ENCODE peak calls at places on chromosomes 13 and 19, in eight cellular contexts. D is RWPE1; W is tibial nerve; J is IMR-90; Y is CD4-positive, alpha-beta T cell; V is BJ; I is HFFc6; G is AG04449. E is an unnamed sample.

GRCh38 chr13:82758056-82758455 is 1124.2 kb downstream of the SLITRK1 start:
- DNase-seq in D (peak), W (no peak), J (peak), Y (no peak), V (no peak), I (no peak), G (no peak), E (peak)

GRCh38 chr19:6041071-6041470 is 63.1 kb upstream of the RANBP3 start:
- DNase-seq in D (no peak), W (no peak), J (no peak), Y (no peak), V (no peak), I (no peak), G (no peak), E (no peak)

GRCh38 chr13:66405908-66406802 is 824.0 kb downstream of the PCDH9 start:
- DNase-seq in D (peak), W (no peak), J (peak), Y (no peak), V (peak), I (peak), G (peak), E (no peak)

GRCh38 chr13:96053003-96053703 is at the start of gene UGGT2:
- DNase-seq in D (peak), W (peak), J (peak), Y (no peak), V (peak), I (peak), G (peak), E (peak)

GRCh38 chr19:39372047-39372802 is 18.7 kb downstream of the PAF1 start:
- DNase-seq in D (no peak), W (peak), J (peak), Y (no peak), V (peak), I (peak), G (peak), E (no peak)

GRCh38 chr19:52659013-52659412 is 20.9 kb upstream of the ZNF83 start:
- DNase-seq in D (no peak), W (no peak), J (no peak), Y (no peak), V (no peak), I (no peak), G (no peak), E (no peak)

GRCh38 chr13:99647593-99647980 is 146.3 kb downstream of the TM9SF2 start:
- DNase-seq in D (no peak), W (no peak), J (no peak), Y (no peak), V (no peak), I (no peak), G (no peak), E (no peak)

GRCh38 chr13:38766799-38767198 is 79.9 kb downstream of the FREM2 start:
- DNase-seq in D (no peak), W (no peak), J (no peak), Y (no peak), V (no peak), I (no peak), G (no peak), E (no peak)

GRCh38 chr13:29878101-29878500 is 27.7 kb upstream of the UBL3 start:
- DNase-seq in D (no peak), W (no peak), J (peak), Y (no peak), V (no peak), I (no peak), G (no peak), E (no peak)

GRCh38 chr13:32731576-32731975 is 145.3 kb downstream of the PDS5B start:
- DNase-seq in D (peak), W (no peak), J (peak), Y (no peak), V (no peak), I (peak), G (no peak), E (no peak)

GRCh38 chr19:34559045-34559444 is 77.5 kb downstream of the WTIP start:
- DNase-seq in D (no peak), W (no peak), J (no peak), Y (no peak), V (no peak), I (no peak), G (no peak), E (no peak)

GRCh38 chr19:14048439-14049153 is 13.3 kb downstream of the PALM3 start:
- DNase-seq in D (peak), W (no peak), J (no peak), Y (peak), V (no peak), I (peak), G (no peak), E (peak)

GRCh38 chr13:113143466-113144254 is 14.8 kb upstream of the PROZ start:
- DNase-seq in D (no peak), W (no peak), J (no peak), Y (no peak), V (no peak), I (no peak), G (no peak), E (no peak)

GRCh38 chr13:95355491-95355890 is 54.2 kb upstream of the ABCC4 start:
- DNase-seq in D (no peak), W (no peak), J (peak), Y (no peak), V (peak), I (peak), G (peak), E (no peak)

GRCh38 chr13:112928958-112929777 is 39.8 kb upstream of the MCF2L start:
- DNase-seq in D (no peak), W (no peak), J (peak), Y (no peak), V (no peak), I (no peak), G (no peak), E (no peak)

GRCh38 chr19:4722671-4723464 is 774 bp downstream of the DPP9 start:
- DNase-seq in D (peak), W (no peak), J (peak), Y (peak), V (no peak), I (no peak), G (peak), E (peak)

GRCh38 chr19:11345122-11345752 is 831 bp downstream of the TMEM205 start:
- DNase-seq in D (no peak), W (no peak), J (no peak), Y (no peak), V (no peak), I (no peak), G (no peak), E (no peak)

GRCh38 chr13:98751397-98752110 is 918 bp downstream of the SLC15A1 start:
- DNase-seq in D (no peak), W (no peak), J (peak), Y (no peak), V (no peak), I (peak), G (no peak), E (no peak)

GRCh38 chr19:17873661-17874422 is 2.1 kb downstream of the SLC5A5 start:
- DNase-seq in D (peak), W (no peak), J (no peak), Y (peak), V (no peak), I (no peak), G (no peak), E (peak)

GRCh38 chr19:7871280-7871529 is 3.0 kb downstream of the PRR36 start:
- DNase-seq in D (peak), W (no peak), J (no peak), Y (no peak), V (no peak), I (no peak), G (no peak), E (peak)

GRCh38 chr13:73411067-73411809 is 352.4 kb downstream of the KLF5 start:
- DNase-seq in D (no peak), W (no peak), J (peak), Y (no peak), V (no peak), I (peak), G (no peak), E (no peak)

GRCh38 chr19:55486043-55486970 is 1.3 kb downstream of the NAT14 start:
- DNase-seq in D (no peak), W (no peak), J (no peak), Y (no peak), V (no peak), I (no peak), G (no peak), E (no peak)

GRCh38 chr19:36081385-36081784 is 26.7 kb downstream of the WDR62 start:
- DNase-seq in D (no peak), W (no peak), J (peak), Y (no peak), V (no peak), I (no peak), G (no peak), E (no peak)

GRCh38 chr13:32314968-32315254 is 252 bp downstream of the ZAR1L start:
- DNase-seq in D (peak), W (no peak), J (peak), Y (peak), V (no peak), I (peak), G (no peak), E (peak)

GRCh38 chr19:33676999-33677665 is 55.4 kb downstream of the CHST8 start:
- DNase-seq in D (no peak), W (no peak), J (no peak), Y (no peak), V (no peak), I (no peak), G (no peak), E (no peak)

GRCh38 chr19:13505761-13506549 is at the start of gene CACNA1A:
- DNase-seq in D (no peak), W (no peak), J (peak), Y (no peak), V (no peak), I (no peak), G (no peak), E (no peak)

GRCh38 chr13:52787212-52787611 is 47.6 kb upstream of the CNMD start:
- DNase-seq in D (no peak), W (no peak), J (no peak), Y (no peak), V (no peak), I (no peak), G (no peak), E (no peak)

GRCh38 chr19:48487944-48488343 is 18.8 kb downstream of the CYTH2 start:
- DNase-seq in D (peak), W (no peak), J (peak), Y (no peak), V (no peak), I (peak), G (peak), E (no peak)

GRCh38 chr19:17539288-17540117 is 15.9 kb upstream of the COLGALT1 start:
- DNase-seq in D (peak), W (peak), J (peak), Y (peak), V (peak), I (peak), G (no peak), E (peak)

GRCh38 chr19:58296086-58296485 is 9.1 kb upstream of the ERVK3-1 start:
- DNase-seq in D (no peak), W (no peak), J (no peak), Y (no peak), V (no peak), I (no peak), G (no peak), E (no peak)

GRCh38 chr13:44197791-44198770 is 175.5 kb upstream of the SERP2 start:
- DNase-seq in D (no peak), W (no peak), J (peak), Y (no peak), V (no peak), I (no peak), G (no peak), E (peak)

GRCh38 chr19:55199620-55200204 is 9.6 kb downstream of the PTPRH start:
- DNase-seq in D (no peak), W (no peak), J (no peak), Y (no peak), V (no peak), I (no peak), G (no peak), E (no peak)

GRCh38 chr19:40416918-40417713 is 3.9 kb upstream of the PRX start:
- DNase-seq in D (no peak), W (peak), J (peak), Y (no peak), V (no peak), I (no peak), G (no peak), E (peak)

GRCh38 chr19:18239303-18239702 is 13.1 kb upstream of the PDE4C start:
- DNase-seq in D (no peak), W (no peak), J (no peak), Y (no peak), V (no peak), I (no peak), G (no peak), E (no peak)

DNA sequence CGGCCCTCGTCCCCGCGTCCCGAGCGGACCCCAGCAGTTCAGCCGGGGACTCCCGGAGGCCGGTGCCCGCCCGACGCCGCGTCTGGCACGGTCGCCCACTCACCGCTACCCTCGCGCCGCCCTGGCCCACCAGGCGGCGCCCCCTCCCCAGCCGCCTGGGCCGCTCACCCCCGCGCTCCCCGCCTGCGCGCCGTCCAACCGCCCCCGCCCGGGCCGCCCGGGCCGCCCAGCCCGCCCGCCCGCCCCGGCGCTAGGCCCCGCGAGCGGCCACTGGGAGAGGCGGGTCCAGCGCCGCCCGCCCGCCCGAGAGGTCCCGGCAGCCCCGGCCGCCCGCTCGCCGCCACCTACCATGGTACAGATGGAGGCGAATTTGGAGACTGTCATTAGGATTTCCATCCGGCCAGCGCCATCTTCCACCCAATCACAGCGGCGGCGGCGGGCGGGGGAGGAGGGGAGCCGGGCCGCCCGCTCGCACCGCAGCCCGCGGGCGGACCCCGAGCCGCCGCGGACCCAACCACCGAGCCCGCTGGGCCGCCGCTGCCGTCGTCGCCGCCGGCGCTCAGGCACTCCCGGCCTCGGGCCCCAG is at the start of gene USP12:
- DNase-seq in D (no peak), W (no peak), J (peak), Y (peak), V (no peak), I (no peak), G (no peak), E (peak)
- TF ChIP-seq CTCF in D (no peak), W (no peak), J (peak), Y (no peak), V (no peak), I (no peak), G (peak), E (peak)

GRCh38 chr19:23440207-23440606 is 44.9 kb upstream of the ZNF91 start:
- DNase-seq in D (no peak), W (no peak), J (no peak), Y (no peak), V (no peak), I (no peak), G (no peak), E (no peak)

GRCh38 chr19:23436944-23437343 is 41.7 kb upstream of the ZNF91 start:
- DNase-seq in D (no peak), W (no peak), J (no peak), Y (no peak), V (no peak), I (no peak), G (no peak), E (no peak)

GRCh38 chr19:23440791-23441190 is 45.5 kb upstream of the ZNF91 start:
- DNase-seq in D (no peak), W (no peak), J (no peak), Y (no peak), V (no peak), I (no peak), G (no peak), E (no peak)

GRCh38 chr19:23437901-23438300 is 42.6 kb upstream of the ZNF91 start:
- DNase-seq in D (no peak), W (no peak), J (no peak), Y (no peak), V (no peak), I (peak), G (no peak), E (no peak)

GRCh38 chr19:23439623-23440022 is 44.4 kb upstream of the ZNF91 start:
- DNase-seq in D (no peak), W (no peak), J (no peak), Y (no peak), V (no peak), I (no peak), G (no peak), E (no peak)
- TF ChIP-seq CTCF in D (no peak), W (no peak), J (no peak), Y (no peak), V (peak), I (peak), G (no peak), E (no peak)

DNA sequence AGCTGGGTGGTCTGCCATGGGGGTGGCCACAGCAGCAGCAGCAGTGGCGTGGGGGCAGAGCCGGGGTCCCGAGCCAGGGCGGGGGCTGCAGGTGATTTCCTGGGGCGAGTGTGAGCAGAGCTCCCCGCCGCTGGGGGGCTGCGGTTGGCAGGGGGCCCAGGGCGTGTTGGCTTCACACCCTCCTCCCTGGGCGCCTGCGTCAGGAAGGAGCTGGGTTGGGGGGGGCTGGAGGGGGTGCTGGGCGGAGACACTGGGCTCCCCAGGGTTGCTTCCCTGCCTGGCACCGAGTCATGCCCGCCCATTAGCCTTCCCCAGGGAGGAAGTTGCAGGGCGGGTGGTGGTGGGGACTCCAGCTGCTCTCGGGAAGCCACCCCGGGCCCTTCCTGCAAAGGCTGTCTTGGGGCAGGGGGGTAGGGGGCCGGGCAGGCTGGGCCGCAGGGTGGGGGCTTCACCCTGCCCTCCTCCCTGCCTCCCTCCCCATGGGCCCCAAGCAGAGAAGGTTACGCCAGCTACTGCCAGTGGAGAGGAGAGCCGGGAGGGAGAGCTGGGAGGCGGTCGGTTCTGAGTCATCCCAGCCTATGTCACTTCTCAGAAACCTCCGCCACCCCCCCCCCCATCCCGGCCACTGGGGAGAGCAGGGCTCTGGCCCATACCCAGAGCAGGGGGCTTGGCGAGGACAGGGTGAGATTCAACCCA is 4.6 kb downstream of the MIDN start:
- DNase-seq in D (peak), W (peak), J (peak), Y (peak), V (peak), I (peak), G (peak), E (no peak)
- TF ChIP-seq CTCF in D (no peak), W (no peak), J (peak), Y (no peak), V (peak), I (peak), G (peak), E (no peak)

GRCh38 chr13:41411536-41411935 is 45.8 kb upstream of the RGCC start:
- DNase-seq in D (peak), W (no peak), J (peak), Y (peak), V (peak), I (peak), G (peak), E (peak)
- TF ChIP-seq CTCF in D (no peak), W (peak), J (peak), Y (peak), V (peak), I (peak), G (peak), E (no peak)

GRCh38 chr13:97268772-97269171 is 46.6 kb downstream of the MBNL2 start:
- DNase-seq in D (no peak), W (no peak), J (no peak), Y (no peak), V (no peak), I (no peak), G (no peak), E (no peak)
- TF ChIP-seq CTCF in D (no peak), W (no peak), J (peak), Y (no peak), V (no peak), I (peak), G (no peak), E (no peak)

E was measured in GM10248.